ENCODE peak calls at places on chromosomes 2 and 18, in six cellular contexts. J is pancreas; M is upper lobe of right lung; A is IMR-90; X is tibial nerve; E is CD8-positive, alpha-beta memory T cell. Y is an unnamed sample.
A peak's percentile ranks its signal among the peaks of the same experiment; 100 is the strongest.

GRCh38 chr2:146874260-146874658 is 970.6 kb upstream of the ACVR2A start:
- DNase-seq in J (no peak), M (no peak), A (no peak), X (no peak), E (no peak), Y (peak; percentile 2)

GRCh38 chr2:127174176-127174575 is 45.9 kb downstream of the CYP27C1 start:
- DNase-seq in J (no peak), M (no peak), A (peak; percentile 56), X (no peak), E (no peak), Y (no peak)

GRCh38 chr2:141187063-141187429 is 943.8 kb downstream of the LRP1B start:
- DNase-seq in J (no peak), M (no peak), A (no peak), X (no peak), E (no peak), Y (no peak)

GRCh38 chr2:234241656-234242445 is 191.3 kb downstream of the SPP2 start:
- DNase-seq in J (no peak), M (no peak), A (peak; percentile 77), X (no peak), E (no peak), Y (peak; percentile 5)

GRCh38 chr2:174621323-174621722 is 23.7 kb upstream of the WIPF1 start:
- DNase-seq in J (no peak), M (no peak), A (no peak), X (no peak), E (no peak), Y (no peak)

GRCh38 chr2:97742381-97742847 is 29.0 kb downstream of the ZAP70 start:
- DNase-seq in J (no peak), M (no peak), A (no peak), X (no peak), E (no peak), Y (no peak)

GRCh38 chr2:47767880-47768609 is 14.9 kb upstream of the MSH6 start:
- DNase-seq in J (peak; percentile 77), M (peak; percentile 83), A (peak; percentile 30), X (peak; percentile 63), E (peak; percentile 62), Y (peak; percentile 55)

GRCh38 chr2:38528008-38528442 is 74.7 kb downstream of the HNRNPLL start:
- DNase-seq in J (no peak), M (peak; percentile 66), A (peak; percentile 69), X (peak; percentile 30), E (no peak), Y (peak; percentile 42)

GRCh38 chr2:202911513-202912341 is at the start of the genes CARF and WDR12:
- DNase-seq in J (peak; percentile 90), M (peak; percentile 96), A (peak; percentile 95), X (peak; percentile 90), E (peak; percentile 93), Y (peak; percentile 95)

GRCh38 chr2:172437419-172438063 is 10.2 kb downstream of the ITGA6 start:
- DNase-seq in J (no peak), M (no peak), A (no peak), X (no peak), E (peak; percentile 54), Y (no peak)

GRCh38 chr18:38243291-38243690 is 677.7 kb upstream of the CELF4 start:
- DNase-seq in J (no peak), M (no peak), A (no peak), X (no peak), E (no peak), Y (no peak)

GRCh38 chr2:72233211-72233610 is 85.5 kb upstream of the CYP26B1 start:
- DNase-seq in J (no peak), M (no peak), A (no peak), X (no peak), E (no peak), Y (no peak)

GRCh38 chr2:133812826-133813617 is 244.8 kb upstream of the NCKAP5 start:
- DNase-seq in J (no peak), M (no peak), A (peak; percentile 64), X (no peak), E (no peak), Y (no peak)

GRCh38 chr2:113291191-113291590 is 12.5 kb upstream of the PAX8 start:
- DNase-seq in J (no peak), M (no peak), A (no peak), X (no peak), E (no peak), Y (peak; percentile 70)

GRCh38 chr2:164979113-164979512 is 23.8 kb upstream of the SLC38A11 start:
- DNase-seq in J (no peak), M (no peak), A (no peak), X (no peak), E (no peak), Y (no peak)

GRCh38 chr2:9178905-9179571 is 27.6 kb upstream of the ASAP2 start:
- DNase-seq in J (peak; percentile 43), M (no peak), A (peak; percentile 88), X (peak; percentile 60), E (no peak), Y (peak; percentile 81)
- H3K4me3 ChIP-seq in J (no peak overlapping the region), M (no peak overlapping the region), A (no peak overlapping the region), X (no peak overlapping the region), E (no peak overlapping the region), Y (no peak overlapping the region)

DNA sequence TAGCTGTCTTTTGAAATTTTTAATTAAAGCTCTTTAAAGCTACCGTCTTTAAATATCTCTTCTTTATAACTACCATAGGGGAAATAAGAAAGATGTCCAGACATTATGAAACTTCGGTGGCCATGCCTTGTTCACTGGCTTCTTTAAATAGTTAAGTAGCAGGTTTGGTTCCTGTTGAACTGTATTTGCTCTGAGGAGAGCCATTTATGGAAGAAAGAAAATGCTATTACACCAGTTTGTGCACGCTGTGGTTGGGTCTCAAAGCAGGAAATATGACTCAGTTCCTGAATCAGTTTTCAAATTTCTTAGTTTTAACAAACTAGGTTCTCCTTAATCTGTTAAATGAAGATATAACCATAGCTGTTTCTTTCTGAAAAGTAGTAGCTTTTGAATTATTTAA is 12.2 kb downstream of the ARPC2 start:
- DNase-seq in J (no peak), M (no peak), A (peak; percentile 87), X (no peak), E (peak; percentile 59), Y (no peak)
- H3K4me1 ChIP-seq in J (peaks cover 46% of the 10 kb centered on the region), M (peaks cover 34% of the 10 kb centered on the region), A (peaks cover 11% of the 10 kb centered on the region), X (peaks cover 9% of the 10 kb centered on the region), E (peaks cover 58% of the 10 kb centered on the region), Y (peaks cover 12% of the 10 kb centered on the region)

GRCh38 chr2:55370208-55370607 is 49.4 kb downstream of the CCDC88A start:
- DNase-seq in J (no peak), M (no peak), A (no peak), X (no peak), E (no peak), Y (no peak)

GRCh38 chr2:55363636-55364035 is 56.0 kb downstream of the CCDC88A start:
- DNase-seq in J (no peak), M (no peak), A (no peak), X (no peak), E (no peak), Y (no peak)

GRCh38 chr2:55365303-55365702 is 54.4 kb downstream of the CCDC88A start:
- DNase-seq in J (no peak), M (no peak), A (peak; percentile 0), X (no peak), E (no peak), Y (no peak)

GRCh38 chr2:55361465-55362189 is 58.0 kb downstream of the CCDC88A start:
- DNase-seq in J (no peak), M (no peak), A (no peak), X (no peak), E (no peak), Y (no peak)

GRCh38 chr2:55364189-55365055 is 55.2 kb downstream of the CCDC88A start:
- DNase-seq in J (peak; percentile 74), M (no peak), A (peak; percentile 98), X (peak; percentile 79), E (no peak), Y (peak; percentile 43)
- H3K27ac ChIP-seq in J (peak overlapping the region; percentile 47), M (no peak overlapping the region), A (no peak overlapping the region), X (no peak overlapping the region), E (no peak overlapping the region), Y (no peak overlapping the region)

DNA sequence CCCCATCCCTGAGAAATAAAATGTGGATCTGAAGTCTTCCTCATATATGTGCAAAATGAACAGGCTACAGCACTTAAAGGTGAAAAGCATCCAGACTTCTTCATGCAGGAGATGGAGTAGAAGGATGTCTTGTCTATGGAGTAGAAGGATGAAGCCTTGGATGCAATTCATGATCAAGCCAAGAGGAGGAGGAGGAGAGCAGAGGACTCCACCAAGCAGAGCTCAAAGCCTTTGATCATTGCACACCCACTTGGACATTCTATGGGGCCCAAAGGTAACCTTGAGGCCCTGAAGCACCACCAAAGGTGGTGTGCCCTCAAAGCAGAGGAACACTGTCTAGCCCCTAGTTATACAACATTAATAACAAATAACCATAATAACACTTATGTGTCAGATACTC is 17.3 kb downstream of the ACMSD start:
- DNase-seq in J (no peak), M (no peak), A (no peak), X (no peak), E (no peak), Y (no peak)
- H3K4me3 ChIP-seq in J (no peak overlapping the region), M (no peak overlapping the region), A (no peak overlapping the region), X (no peak overlapping the region), E (no peak overlapping the region), Y (no peak overlapping the region)

GRCh38 chr18:12574494-12575185 is 83.3 kb downstream of the SPIRE1 start:
- DNase-seq in J (no peak), M (no peak), A (peak; percentile 35), X (no peak), E (no peak), Y (no peak)
- H3K4me1 ChIP-seq in J (peaks cover 14% of the 10 kb centered on the region), M (no peaks in the 10 kb centered on the region), A (peaks cover 2% of the 10 kb centered on the region), X (no peaks in the 10 kb centered on the region), E (no peaks in the 10 kb centered on the region), Y (no peaks in the 10 kb centered on the region)

DNA sequence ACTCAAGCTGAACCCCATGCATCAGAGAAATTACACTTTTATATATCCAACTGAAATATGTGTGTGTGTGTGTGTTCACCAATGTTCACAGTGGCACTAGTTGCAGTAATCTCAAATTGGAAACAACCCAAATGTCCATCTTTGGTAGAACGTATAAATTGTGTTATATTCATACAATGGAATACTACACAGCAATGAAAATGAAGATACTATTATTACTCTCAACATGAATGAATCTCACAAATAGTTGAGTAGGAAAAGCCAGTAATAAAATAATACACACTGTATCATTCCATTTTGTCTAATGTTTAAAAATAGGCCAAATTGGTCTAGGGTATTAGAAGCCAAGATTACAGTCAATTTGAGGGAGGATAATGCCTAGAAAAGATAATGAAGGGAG is 48.0 kb upstream of the NFE2L2 start:
- DNase-seq in J (no peak), M (no peak), A (no peak), X (no peak), E (no peak), Y (no peak)
- H3K27ac ChIP-seq in J (no peak overlapping the region), M (no peak overlapping the region), A (no peak overlapping the region), X (no peak overlapping the region), E (no peak overlapping the region), Y (no peak overlapping the region)

GRCh38 chr2:237860273-237860935 is 981 bp downstream of the RAMP1 start:
- DNase-seq in J (peak; percentile 35), M (peak; percentile 34), A (no peak), X (no peak), E (no peak), Y (no peak)
- H3K4me3 ChIP-seq in J (peak overlapping the region; percentile 69), M (peak overlapping the region; percentile 45), A (peak overlapping the region; percentile 42), X (peak overlapping the region; percentile 34), E (no peak overlapping the region), Y (no peak overlapping the region)

GRCh38 chr2:177455187-177455586 is 62.6 kb downstream of the AGPS start:
- DNase-seq in J (no peak), M (no peak), A (no peak), X (no peak), E (no peak), Y (no peak)
- H3K4me1 ChIP-seq in J (no peaks in the 10 kb centered on the region), M (no peaks in the 10 kb centered on the region), A (no peaks in the 10 kb centered on the region), X (no peaks in the 10 kb centered on the region), E (no peaks in the 10 kb centered on the region), Y (no peaks in the 10 kb centered on the region)